ENCODE peak calls at places on chromosomes 12 and 14, in nine cellular contexts. L is mesenchymal stem cell; D is left ventricle myocardium inferior; K is K562; E is CD8-positive, alpha-beta T cell; T is IMR-90; H is neural progenitor cell; Z is colonic mucosa; R is CD4-positive, CD25-positive, alpha-beta regulatory T cell. C is an unnamed sample.
A peak's percentile ranks its signal among the peaks of the same experiment; 100 is the strongest.

GRCh38 chr12:112116232-112117060 is 7.9 kb upstream of the NAA25 start:
- DNase-seq in L (peak; percentile 81), D (peak; percentile 72), K (peak; percentile 87), E (no peak), T (peak; percentile 61), H (peak; percentile 92), Z (peak; percentile 58), R (peak; percentile 47), C (peak; percentile 75)

GRCh38 chr14:72742682-72743195 is 151.2 kb downstream of the DPF3 start:
- DNase-seq in L (no peak), D (no peak), K (no peak), E (no peak), T (no peak), H (no peak), Z (peak; percentile 13), R (no peak), C (no peak)

GRCh38 chr12:105454688-105455087 is 124.2 kb downstream of the C12orf75 start:
- DNase-seq in L (no peak), D (no peak), K (no peak), E (no peak), T (no peak), H (no peak), Z (no peak), R (no peak), C (no peak)

GRCh38 chr12:23230899-23231298 is 605.9 kb downstream of the ETNK1 start:
- DNase-seq in L (no peak), D (no peak), K (no peak), E (no peak), T (no peak), H (no peak), Z (no peak), R (no peak), C (no peak)

GRCh38 chr12:69161835-69162234 is 77.5 kb upstream of the CPSF6 start:
- DNase-seq in L (no peak), D (no peak), K (no peak), E (no peak), T (no peak), H (peak; percentile 16), Z (no peak), R (peak; percentile 78), C (peak; percentile 22)

GRCh38 chr12:4270016-4270669 is 3.4 kb upstream of the CCND2 start:
- DNase-seq in L (no peak), D (no peak), K (peak; percentile 25), E (peak; percentile 50), T (no peak), H (peak; percentile 11), Z (peak; percentile 82), R (peak; percentile 62), C (no peak)

GRCh38 chr14:44961151-44961729 is 507 bp downstream of the KLHL28 start:
- DNase-seq in L (peak; percentile 79), D (peak; percentile 54), K (peak; percentile 63), E (peak; percentile 63), T (peak; percentile 61), H (peak; percentile 73), Z (peak; percentile 77), R (peak; percentile 75), C (peak; percentile 70)

GRCh38 chr14:55706341-55706684 is 126.3 kb downstream of the KTN1 start:
- DNase-seq in L (no peak), D (no peak), K (no peak), E (no peak), T (no peak), H (no peak), Z (no peak), R (no peak), C (no peak)

GRCh38 chr12:49671051-49671765 is 36.0 kb downstream of the FMNL3 start:
- DNase-seq in L (no peak), D (no peak), K (no peak), E (peak; percentile 69), T (no peak), H (no peak), Z (no peak), R (peak; percentile 88), C (no peak)

GRCh38 chr12:46910830-46911229 is 85.0 kb upstream of the SLC38A4 start:
- DNase-seq in L (no peak), D (no peak), K (no peak), E (no peak), T (no peak), H (no peak), Z (no peak), R (no peak), C (no peak)

GRCh38 chr12:94622475-94622874 is 27.9 kb downstream of the TMCC3 start:
- DNase-seq in L (no peak), D (no peak), K (no peak), E (no peak), T (no peak), H (no peak), Z (no peak), R (no peak), C (no peak)

GRCh38 chr14:60510976-60511599 is 2.1 kb downstream of the SIX6 start:
- DNase-seq in L (no peak), D (no peak), K (no peak), E (no peak), T (no peak), H (peak; percentile 80), Z (no peak), R (no peak), C (no peak)

GRCh38 chr14:50362791-50363733 is 33.6 kb downstream of the CDKL1 start:
- DNase-seq in L (peak; percentile 11), D (no peak), K (no peak), E (peak; percentile 9), T (peak; percentile 14), H (no peak), Z (no peak), R (peak; percentile 58), C (no peak)

GRCh38 chr12:53174881-53175491 is 5.5 kb upstream of the ZNF740 start:
- DNase-seq in L (peak; percentile 51), D (no peak), K (no peak), E (no peak), T (peak; percentile 42), H (peak; percentile 59), Z (peak; percentile 32), R (peak; percentile 49), C (no peak)

GRCh38 chr14:103519043-103519836 is 3.4 kb downstream of the CKB start:
- DNase-seq in L (peak; percentile 18), D (peak; percentile 19), K (peak; percentile 73), E (no peak), T (no peak), H (no peak), Z (no peak), R (no peak), C (no peak)

GRCh38 chr14:74891870-74892269 is 10.2 kb downstream of the DLST start:
- DNase-seq in L (no peak), D (no peak), K (no peak), E (no peak), T (peak; percentile 49), H (no peak), Z (no peak), R (no peak), C (no peak)

GRCh38 chr14:61174395-61175386 is 106.4 kb downstream of the TMEM30B start:
- DNase-seq in L (peak; percentile 67), D (no peak), K (no peak), E (no peak), T (peak; percentile 82), H (no peak), Z (no peak), R (no peak), C (no peak)

GRCh38 chr12:51643951-51644350 is 52.9 kb downstream of the SCN8A start:
- DNase-seq in L (no peak), D (no peak), K (no peak), E (no peak), T (peak; percentile 28), H (no peak), Z (no peak), R (no peak), C (no peak)

GRCh38 chr12:108516511-108517275 is 1.6 kb downstream of the FICD start:
- DNase-seq in L (peak; percentile 18), D (no peak), K (no peak), E (no peak), T (no peak), H (no peak), Z (no peak), R (no peak), C (peak; percentile 22)

GRCh38 chr12:12518919-12519318 is 43.7 kb downstream of the DUSP16 start:
- DNase-seq in L (no peak), D (no peak), K (no peak), E (no peak), T (peak; percentile 57), H (no peak), Z (no peak), R (no peak), C (peak; percentile 96)

GRCh38 chr14:58639842-58640484 is 2.2 kb downstream of the DACT1 start:
- DNase-seq in L (peak; percentile 79), D (no peak), K (peak; percentile 13), E (no peak), T (peak; percentile 86), H (peak; percentile 68), Z (peak; percentile 68), R (no peak), C (peak; percentile 62)

GRCh38 chr14:40574780-40575179 is 1031.9 kb upstream of the LRFN5 start:
- DNase-seq in L (no peak), D (no peak), K (no peak), E (no peak), T (no peak), H (no peak), Z (no peak), R (no peak), C (no peak)

GRCh38 chr14:94372021-94372605 is 16.3 kb downstream of the SERPINA1 start:
- DNase-seq in L (no peak), D (no peak), K (no peak), E (no peak), T (no peak), H (peak; percentile 47), Z (no peak), R (no peak), C (no peak)
- H3K4me1 ChIP-seq in L (peaks cover 7% of the 10 kb centered on the region), D (no peaks in the 10 kb centered on the region), K (no peaks in the 10 kb centered on the region), E (no peaks in the 10 kb centered on the region), T (peaks cover 7% of the 10 kb centered on the region), H (peaks cover 24% of the 10 kb centered on the region), Z (no peaks in the 10 kb centered on the region), R (no peaks in the 10 kb centered on the region), C (no peaks in the 10 kb centered on the region)

GRCh38 chr12:1250641-1251040 is 259.6 kb downstream of the ERC1 start:
- DNase-seq in L (no peak), D (no peak), K (no peak), E (no peak), T (no peak), H (no peak), Z (no peak), R (no peak), C (no peak)
- H3K4me3 ChIP-seq in L (no peak overlapping the region), D (no peak overlapping the region), K (no peak overlapping the region), E (no peak overlapping the region), T (no peak overlapping the region), H (no peak overlapping the region), Z (no peak overlapping the region), R (no peak overlapping the region), C (no peak overlapping the region)

GRCh38 chr14:100290607-100291304 is 15.5 kb downstream of the SLC25A29 start:
- DNase-seq in L (no peak), D (no peak), K (no peak), E (no peak), T (no peak), H (no peak), Z (no peak), R (no peak), C (no peak)
- H3K36me3 ChIP-seq in L (peaks cover 53% of the 10 kb centered on the region), D (peaks cover 16% of the 10 kb centered on the region), K (no peaks in the 10 kb centered on the region), E (no peaks in the 10 kb centered on the region), T (peaks cover 47% of the 10 kb centered on the region), H (no peaks in the 10 kb centered on the region), Z (no peaks in the 10 kb centered on the region), R (no peaks in the 10 kb centered on the region), C (peaks cover 9% of the 10 kb centered on the region)

DNA sequence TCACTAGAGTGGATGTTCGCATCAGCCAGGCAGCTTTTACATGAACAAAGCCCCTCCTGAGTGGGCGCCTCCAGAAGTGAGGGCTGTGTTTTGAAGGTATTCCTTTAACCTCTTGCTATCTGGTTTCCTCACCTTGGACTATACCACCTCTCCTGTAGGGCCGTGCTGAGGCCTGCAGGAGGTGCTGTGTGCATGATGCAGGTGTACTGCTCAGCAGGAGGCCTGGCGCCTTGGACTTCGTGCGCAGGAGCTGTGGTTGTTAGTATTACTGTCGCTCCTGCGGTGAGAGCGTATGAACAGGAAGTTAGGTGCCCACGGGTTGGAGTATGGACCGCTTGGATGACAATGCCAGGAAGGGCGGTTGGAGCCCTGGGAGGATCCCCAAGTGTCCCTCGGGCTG is 130.7 kb downstream of the TSPAN9 start:
- DNase-seq in L (no peak), D (no peak), K (peak; percentile 27), E (no peak), T (no peak), H (peak; percentile 57), Z (no peak), R (peak; percentile 20), C (no peak)
- H3K4me1 ChIP-seq in L (peaks cover 33% of the 10 kb centered on the region), D (peaks cover 72% of the 10 kb centered on the region), K (no peaks in the 10 kb centered on the region), E (no peaks in the 10 kb centered on the region), T (peaks cover 5% of the 10 kb centered on the region), H (peaks cover 30% of the 10 kb centered on the region), Z (no peaks in the 10 kb centered on the region), R (no peaks in the 10 kb centered on the region), C (peaks cover 3% of the 10 kb centered on the region)